ENCODE peak calls at places on chromosomes 5 and 9, in five cellular contexts. Z is aorta; N is HEK293T; L is activated CD4-positive, alpha-beta T cell treated with anti-CD3 and anti-CD28 coated beads for 48 hours; X is adipocyte. R is an unnamed sample.

GRCh38 chr5:38541174-38541724 is 15.2 kb downstream of the LIFR start:
- DNase-seq in Z (no peak), N (no peak), L (no peak), X (no peak), R (no peak)

GRCh38 chr5:137933491-137933911 is 44.2 kb downstream of the PKD2L2 start:
- DNase-seq in Z (no peak), N (peak), L (no peak), X (peak), R (no peak)

GRCh38 chr5:122424211-122424610 is 112.2 kb downstream of the SNCAIP start:
- DNase-seq in Z (no peak), N (no peak), L (no peak), X (no peak), R (no peak)

GRCh38 chr9:3435732-3436131 is 90.1 kb downstream of the RFX3 start:
- DNase-seq in Z (no peak), N (no peak), L (no peak), X (no peak), R (no peak)

GRCh38 chr5:127517110-127517479 is 345 bp upstream of the PRRC1 start:
- DNase-seq in Z (no peak), N (no peak), L (no peak), X (no peak), R (no peak)

GRCh38 chr5:82405166-82405565 is 127.0 kb upstream of the RPS23 start:
- DNase-seq in Z (no peak), N (no peak), L (no peak), X (peak), R (no peak)

GRCh38 chr9:20620658-20621552 is 1.4 kb downstream of the MLLT3 start:
- DNase-seq in Z (peak), N (no peak), L (peak), X (peak), R (peak)

GRCh38 chr9:6247266-6247665 is 31.7 kb downstream of the IL33 start:
- DNase-seq in Z (no peak), N (no peak), L (no peak), X (peak), R (no peak)

GRCh38 chr5:115816226-115817042 is at the start of gene CDO1:
- DNase-seq in Z (peak), N (peak), L (peak), X (peak), R (peak)

GRCh38 chr5:151041577-151042268 is 21.3 kb downstream of the GPX3 start:
- DNase-seq in Z (peak), N (no peak), L (no peak), X (no peak), R (no peak)

GRCh38 chr9:133382507-133383141 is 6.5 kb downstream of the STKLD1 start:
- DNase-seq in Z (no peak), N (no peak), L (no peak), X (no peak), R (no peak)

GRCh38 chr5:16304846-16305245 is 125.3 kb upstream of the MARCHF11 start:
- DNase-seq in Z (no peak), N (no peak), L (no peak), X (no peak), R (no peak)

GRCh38 chr9:24502548-24502947 is 43.1 kb downstream of the IZUMO3 start:
- DNase-seq in Z (no peak), N (no peak), L (no peak), X (no peak), R (no peak)

GRCh38 chr5:7869474-7870136 is 657 bp downstream of the MTRR start:
- DNase-seq in Z (no peak), N (no peak), L (peak), X (peak), R (no peak)

GRCh38 chr9:129880654-129881546 is 45.6 kb downstream of the USP20 start:
- DNase-seq in Z (peak), N (no peak), L (no peak), X (no peak), R (no peak)

GRCh38 chr5:59390989-59391388 is 502.5 kb downstream of the PDE4D start:
- DNase-seq in Z (no peak), N (no peak), L (no peak), X (no peak), R (no peak)

GRCh38 chr9:128383007-128383753 is 12.0 kb downstream of the URM1 start:
- DNase-seq in Z (no peak), N (no peak), L (no peak), X (no peak), R (no peak)

GRCh38 chr9:133589454-133590227 is 19.5 kb downstream of the FAM163B start:
- DNase-seq in Z (no peak), N (peak), L (peak), X (no peak), R (no peak)